ENCODE peak calls at places on chromosomes 5 and 9, in six cellular contexts. C is kidney, I is prostate gland, Q is aorta, F is mesenchymal stem cell, V is hepatocyte. E is an unnamed sample. For H3K4me1, the result is how much of the 10 kb centered on the place peaks cover.

GRCh38 chr5:6556089-6556801 is 76.6 kb downstream of the NSUN2 start:
- DNase-seq in I (no peak), V (no peak), C (no peak), F (no peak), Q (peak), E (no peak)

GRCh38 chr9:136407911-136408310 is 2.5 kb downstream of the ENTR1 start:
- DNase-seq in V (no peak), Q (no peak), F (no peak), I (no peak), C (no peak), E (no peak)

GRCh38 chr5:78666041-78666444 is 17.5 kb upstream of the LHFPL2 start:
- DNase-seq in C (no peak), V (no peak), F (peak), I (no peak), Q (no peak), E (no peak)

GRCh38 chr9:98995059-98995665 is 51.5 kb downstream of the COL15A1 start:
- DNase-seq in Q (peak), F (no peak), C (no peak), I (no peak), V (no peak), E (peak)

GRCh38 chr9:121568541-121569265 is 69.1 kb upstream of the GGTA1 start:
- DNase-seq in F (no peak), I (no peak), Q (peak), C (no peak), V (no peak), E (peak)

GRCh38 chr9:83937861-83938455 is 16.7 kb upstream of the KIF27 start:
- DNase-seq in Q (no peak), F (peak), V (peak), I (peak), C (no peak), E (no peak)

GRCh38 chr5:56596154-56596553 is 219.2 kb upstream of the MAP3K1 start:
- DNase-seq in C (no peak), I (no peak), Q (no peak), F (no peak), V (no peak), E (no peak)

GRCh38 chr9:111928342-111928720 is 31.7 kb downstream of the UGCG start:
- DNase-seq in V (no peak), I (no peak), Q (no peak), C (no peak), F (peak), E (no peak)

GRCh38 chr5:27315541-27316282 is 277.3 kb upstream of the CDH9 start:
- DNase-seq in F (peak), Q (no peak), C (no peak), V (no peak), I (no peak), E (no peak)

GRCh38 chr5:164353155-164353554 is 847.7 kb downstream of the MAT2B start:
- DNase-seq in F (peak), C (no peak), V (no peak), I (no peak), Q (no peak), E (no peak)

GRCh38 chr9:128683340-128684064 is 5.5 kb upstream of the SET start:
- DNase-seq in I (peak), C (peak), F (peak), V (peak), Q (peak), E (peak)

GRCh38 chr5:179343021-179343781 is 2.1 kb downstream of the ADAMTS2 start:
- DNase-seq in V (no peak), C (peak), I (no peak), F (peak), Q (no peak), E (no peak)

GRCh38 chr9:14692918-14693861 is at the start of gene ZDHHC21:
- DNase-seq in C (peak), Q (peak), I (peak), V (peak), F (peak), E (peak)
- H3K4me3 ChIP-seq in C (peak), Q (peak), I (peak), V (peak), F (peak), E (peak)

GRCh38 chr9:116943970-116944369 is 256.9 kb downstream of the TRIM32 start:
- DNase-seq in F (no peak), C (no peak), V (no peak), Q (no peak), I (no peak), E (no peak)
- H3K27ac ChIP-seq in F (no peak), C (no peak), V (no peak), Q (no peak), I (no peak), E (no peak)

DNA sequence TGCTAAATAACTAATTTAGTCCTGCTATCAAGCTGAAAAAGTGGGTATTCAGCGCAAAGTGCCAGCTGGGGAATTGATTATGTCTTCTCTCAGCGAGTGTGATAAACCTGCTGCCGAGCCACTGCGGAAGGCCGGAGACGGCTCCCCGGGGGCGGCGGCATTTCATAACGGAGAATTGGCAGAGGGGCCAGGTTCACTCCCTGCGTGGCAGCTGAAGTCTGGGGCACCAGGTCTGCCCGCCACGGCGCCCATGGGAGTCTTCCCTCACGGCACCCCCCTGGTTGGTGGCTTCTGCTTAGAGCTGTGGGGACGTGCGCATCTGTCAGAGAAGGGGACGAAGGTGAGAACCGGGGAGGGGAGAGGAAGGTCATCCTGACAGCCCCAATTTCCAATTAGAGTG is 141.5 kb downstream of the MELK start:
- DNase-seq in C (no peak), F (no peak), Q (no peak), V (no peak), I (no peak), E (no peak)
- H3K4me1 ChIP-seq in C (under half), F (under half), Q (under half), V (under half), I (under half), E (under half)

GRCh38 chr5:124740991-124741583 is 5.4 kb downstream of the ZNF608 start:
- DNase-seq in I (no peak), V (no peak), F (peak), C (no peak), Q (no peak), E (no peak)
- H3K4me3 ChIP-seq in I (no peak), V (no peak), F (no peak), C (peak), Q (no peak), E (no peak)

E was measured in left ventricle myocardium inferior.